ENCODE peak calls at places on chromosomes 1 and 21, in four cellular contexts. N, C, R and U are unnamed samples.

GRCh38 chr1:201982082-201982922 is at the start of gene RNPEP:
- DNase-seq in N (peak; percentile 44), C (peak; percentile 47), R (peak; percentile 6), U (peak; percentile 51)

GRCh38 chr1:9481048-9481447 is 58.2 kb upstream of the SLC25A33 start:
- DNase-seq in N (no peak), C (no peak), R (no peak), U (no peak)

GRCh38 chr1:47758341-47759237 is 238.6 kb downstream of the TRABD2B start:
- DNase-seq in N (no peak), C (no peak), R (no peak), U (no peak)

GRCh38 chr1:92957020-92957734 is 4.1 kb downstream of the DIPK1A start:
- DNase-seq in N (no peak), C (no peak), R (no peak), U (no peak)

GRCh38 chr1:203556047-203556851 is 62.3 kb downstream of the OPTC start:
- DNase-seq in N (no peak), C (no peak), R (no peak), U (no peak)

GRCh38 chr1:193680247-193680923 is 494.0 kb upstream of the B3GALT2 start:
- DNase-seq in N (no peak), C (no peak), R (no peak), U (no peak)

GRCh38 chr21:28325618-28326017 is 667.1 kb downstream of the LTN1 start:
- DNase-seq in N (no peak), C (no peak), R (no peak), U (no peak)

GRCh38 chr21:37912616-37913015 is 3.6 kb downstream of the KCNJ6 start:
- DNase-seq in N (no peak), C (no peak), R (no peak), U (no peak)

GRCh38 chr1:78143152-78143551 is 97.4 kb downstream of the GIPC2 start:
- DNase-seq in N (no peak), C (no peak), R (no peak), U (peak; percentile 10)

GRCh38 chr1:47389735-47390134 is 26.4 kb upstream of the FOXE3 start:
- DNase-seq in N (no peak), C (no peak), R (no peak), U (no peak)

GRCh38 chr1:74857676-74858075 is 124.7 kb downstream of the TYW3 start:
- DNase-seq in N (no peak), C (no peak), R (no peak), U (no peak)

GRCh38 chr1:229024528-229025119 is 246.3 kb upstream of the RAB4A start:
- DNase-seq in N (peak; percentile 69), C (no peak), R (no peak), U (peak; percentile 23)

GRCh38 chr1:192726820-192727504 is 81.9 kb upstream of the RGS2 start:
- DNase-seq in N (no peak), C (no peak), R (no peak), U (no peak)